ENCODE peak calls at places on chromosomes 16 and 17, in eight cellular contexts. H is KBM-7; A is T-helper 1 cell; O is activated CD4-positive, CD25-positive, alpha-beta regulatory T cell treated with anti-CD3 and anti-CD28 coated beads, Interleukin-2, amount 50 U/mL, for 72 hours; Y is OCI-M1; P is GM23338; Z is stimulated activated effector memory CD8-positive, alpha-beta T cell treated with anti-CD3 and anti-CD28 coated beads, Interleukin-12 subunit alpha, Interleukin-12 subunit beta, amount 100 ng/mL, for 72 hours; K is iris pigment epithelial cell. Q is an unnamed sample.

GRCh38 chr16:62022688-62023087 is 13.6 kb downstream of the CDH8 start:
- DNase-seq in H (no peak), A (no peak), O (no peak), Y (no peak), P (peak), Z (no peak), K (no peak), Q (no peak)

GRCh38 chr16:75965504-75966374 is 239.4 kb upstream of the CPHXL start:
- DNase-seq in H (no peak), A (no peak), O (no peak), Y (no peak), P (no peak), Z (no peak), K (no peak), Q (no peak)

GRCh38 chr17:61645898-61646297 is 54.9 kb upstream of the NACA2 start:
- DNase-seq in H (no peak), A (no peak), O (no peak), Y (no peak), P (no peak), Z (no peak), K (no peak), Q (no peak)

GRCh38 chr16:84543931-84544776 is 39.7 kb upstream of the MEAK7 start:
- DNase-seq in H (peak), A (no peak), O (no peak), Y (no peak), P (no peak), Z (no peak), K (peak), Q (peak)

GRCh38 chr17:74292495-74292894 is 18.5 kb downstream of the DNAI2 start:
- DNase-seq in H (no peak), A (no peak), O (no peak), Y (no peak), P (no peak), Z (no peak), K (no peak), Q (no peak)

GRCh38 chr17:9322298-9322697 is 253.3 kb downstream of the STX8 start:
- DNase-seq in H (peak), A (no peak), O (no peak), Y (no peak), P (no peak), Z (no peak), K (no peak), Q (no peak)

GRCh38 chr17:74759243-74759801 is 10.9 kb downstream of the NHERF1 start:
- DNase-seq in H (peak), A (peak), O (no peak), Y (no peak), P (no peak), Z (no peak), K (no peak), Q (peak)

GRCh38 chr17:79478051-79478461 is 132.8 kb downstream of the RBFOX3 start:
- DNase-seq in H (no peak), A (no peak), O (no peak), Y (no peak), P (no peak), Z (no peak), K (no peak), Q (no peak)

GRCh38 chr16:84914273-84914672 is 94.5 kb downstream of the CRISPLD2 start:
- DNase-seq in H (no peak), A (no peak), O (no peak), Y (no peak), P (no peak), Z (no peak), K (no peak), Q (no peak)

GRCh38 chr17:79028496-79029326 is 4.7 kb downstream of the C1QTNF1 start:
- DNase-seq in H (no peak), A (no peak), O (no peak), Y (no peak), P (no peak), Z (no peak), K (no peak), Q (no peak)